ENCODE peak calls at places on chromosomes 11 and 22, in four cellular contexts. G, N, F and R are unnamed samples.

GRCh38 chr11:16809901-16810668 is 71.6 kb downstream of the C11orf58 start:
- DNase-seq in G (no peak), N (no peak), F (peak), R (no peak)

GRCh38 chr22:26170795-26171194 is 1.5 kb downstream of the SEZ6L start:
- DNase-seq in G (no peak), N (no peak), F (no peak), R (no peak)

GRCh38 chr22:35152316-35152715 is 86.4 kb downstream of the ISX start:
- DNase-seq in G (no peak), N (no peak), F (no peak), R (no peak)

GRCh38 chr11:3866206-3866605 is 10.7 kb downstream of the STIM1 start:
- DNase-seq in G (no peak), N (no peak), F (no peak), R (peak)

GRCh38 chr22:41762980-41763779 is 37.3 kb upstream of the CCDC134 start:
- DNase-seq in G (no peak), N (no peak), F (peak), R (no peak)

GRCh38 chr11:125550780-125551179 is 18.5 kb upstream of the EI24 start:
- DNase-seq in G (no peak), N (no peak), F (no peak), R (no peak)

GRCh38 chr22:20641919-20642579 is 131.9 kb upstream of the SERPIND1 start:
- DNase-seq in G (no peak), N (no peak), F (no peak), R (no peak)

GRCh38 chr22:18075101-18075730 is 2.6 kb upstream of the PEX26 start:
- DNase-seq in G (no peak), N (no peak), F (no peak), R (no peak)

GRCh38 chr22:39985383-39986045 is 9.2 kb upstream of the FAM83F start:
- DNase-seq in G (no peak), N (no peak), F (no peak), R (no peak)

GRCh38 chr11:64294665-64295289 is 3.7 kb downstream of the KCNK4 start:
- DNase-seq in G (no peak), N (no peak), F (no peak), R (no peak)

GRCh38 chr11:11318479-11318878 is 34.6 kb downstream of the CSNK2A3 start:
- DNase-seq in G (no peak), N (no peak), F (no peak), R (no peak)

GRCh38 chr11:75337195-75337654 is 14.2 kb downstream of the ARRB1 start:
- DNase-seq in G (no peak), N (no peak), F (peak), R (no peak)

GRCh38 chr22:28833276-28833923 is 33.0 kb upstream of the XBP1 start:
- DNase-seq in G (no peak), N (no peak), F (no peak), R (no peak)

GRCh38 chr11:44621140-44621681 is 55.7 kb downstream of the CD82 start:
- DNase-seq in G (peak), N (no peak), F (no peak), R (no peak)

GRCh38 chr11:116465056-116465455 is 307.7 kb downstream of the BUD13 start:
- DNase-seq in G (no peak), N (no peak), F (peak), R (no peak)

GRCh38 chr11:43392713-43393112 is 34.0 kb downstream of the TTC17 start:
- DNase-seq in G (no peak), N (no peak), F (no peak), R (no peak)

GRCh38 chr11:128775513-128775912 is 81.6 kb downstream of the FLI1 start:
- DNase-seq in G (no peak), N (no peak), F (no peak), R (no peak)

GRCh38 chr11:11748706-11749365 is 92.9 kb upstream of the USP47 start:
- DNase-seq in G (no peak), N (no peak), F (peak), R (no peak)

GRCh38 chr11:86717817-86718501 is 45.5 kb upstream of the ME3 start:
- DNase-seq in G (no peak), N (no peak), F (no peak), R (no peak)

GRCh38 chr11:108196901-108197300 is 25.5 kb downstream of the NPAT start:
- DNase-seq in G (no peak), N (no peak), F (no peak), R (no peak)

GRCh38 chr11:113373981-113374560 is 13.5 kb upstream of the ANKK1 start:
- DNase-seq in G (no peak), N (no peak), F (no peak), R (no peak)

GRCh38 chr22:28813772-28814518 is 13.6 kb upstream of the XBP1 start:
- DNase-seq in G (no peak), N (no peak), F (no peak), R (peak)

GRCh38 chr11:1876361-1877063 is 15.2 kb downstream of the PRR33 start:
- DNase-seq in G (no peak), N (no peak), F (peak), R (no peak)

GRCh38 chr11:45937916-45938315 is 15.5 kb downstream of the LARGE2 start:
- DNase-seq in G (no peak), N (no peak), F (no peak), R (no peak)

GRCh38 chr22:25744694-25745093 is 2.7 kb downstream of the MYO18B start:
- DNase-seq in G (no peak), N (no peak), F (no peak), R (no peak)

GRCh38 chr11:843818-844692 is 1.4 kb downstream of the TSPAN4 start:
- DNase-seq in G (peak), N (no peak), F (peak), R (no peak)

GRCh38 chr11:114366331-114367243 is 33.7 kb downstream of the C11orf71 start:
- DNase-seq in G (peak), N (no peak), F (peak), R (no peak)

GRCh38 chr11:85934599-85935169 is 79.5 kb downstream of the CCDC83 start:
- DNase-seq in G (no peak), N (no peak), F (no peak), R (no peak)

GRCh38 chr11:119110439-119110838 is 3.3 kb downstream of the C2CD2L start:
- DNase-seq in G (no peak), N (no peak), F (no peak), R (no peak)

GRCh38 chr11:70813651-70814050 is 415.3 kb downstream of the CTTN start:
- DNase-seq in G (no peak), N (no peak), F (no peak), R (no peak)

GRCh38 chr11:5499671-5500070 is 10.1 kb downstream of the UBQLN3 start:
- DNase-seq in G (no peak), N (no peak), F (no peak), R (no peak)